ENCODE peak calls at places on chromosomes 1 and 21, in nine cellular contexts. One of them, this sample, is unnamed.

GRCh38 chr1:183043872-183044859 is 20.9 kb downstream of the LAMC1 start:
- DNase-seq in IMR-90: peak; percentile 94
- DNase-seq in GM23248: peak; percentile 97
- DNase-seq in K562: no peak
- DNase-seq in HCT116: no peak
- DNase-seq in PC-3: peak; percentile 33
- DNase-seq in GM23338: no peak
- DNase-seq in neural progenitor cell: no peak
- DNase-seq in fibroblast of lung: peak; percentile 93
- DNase-seq in this sample: no peak

GRCh38 chr1:162391790-162392563 is 10.4 kb downstream of the C1orf226 start:
- DNase-seq in IMR-90: peak; percentile 58
- DNase-seq in GM23248: peak; percentile 67
- DNase-seq in K562: peak; percentile 63
- DNase-seq in HCT116: peak; percentile 42
- DNase-seq in PC-3: peak; percentile 71
- DNase-seq in GM23338: peak; percentile 67
- DNase-seq in neural progenitor cell: peak; percentile 81
- DNase-seq in fibroblast of lung: peak; percentile 43
- DNase-seq in this sample: peak; percentile 30

GRCh38 chr1:193680247-193680923 is 494.0 kb upstream of the B3GALT2 start:
- DNase-seq in IMR-90: no peak
- DNase-seq in GM23248: no peak
- DNase-seq in K562: no peak
- DNase-seq in HCT116: no peak
- DNase-seq in PC-3: no peak
- DNase-seq in GM23338: peak; percentile 7
- DNase-seq in neural progenitor cell: no peak
- DNase-seq in fibroblast of lung: no peak
- DNase-seq in this sample: no peak

GRCh38 chr1:192630521-192631287 is 5.2 kb upstream of the RGS13 start:
- DNase-seq in IMR-90: no peak
- DNase-seq in GM23248: no peak
- DNase-seq in K562: no peak
- DNase-seq in HCT116: no peak
- DNase-seq in PC-3: peak; percentile 7
- DNase-seq in GM23338: no peak
- DNase-seq in neural progenitor cell: no peak
- DNase-seq in fibroblast of lung: no peak
- DNase-seq in this sample: no peak

GRCh38 chr1:99098589-99098988 is 93.9 kb upstream of the PLPPR5 start:
- DNase-seq in IMR-90: no peak
- DNase-seq in GM23248: no peak
- DNase-seq in K562: no peak
- DNase-seq in HCT116: no peak
- DNase-seq in PC-3: no peak
- DNase-seq in GM23338: no peak
- DNase-seq in neural progenitor cell: no peak
- DNase-seq in fibroblast of lung: no peak
- DNase-seq in this sample: no peak

GRCh38 chr1:108704501-108704900 is 8.2 kb upstream of the FNDC7 start:
- DNase-seq in IMR-90: peak; percentile 81
- DNase-seq in GM23248: peak; percentile 87
- DNase-seq in K562: no peak
- DNase-seq in HCT116: no peak
- DNase-seq in PC-3: peak; percentile 78
- DNase-seq in GM23338: no peak
- DNase-seq in neural progenitor cell: no peak
- DNase-seq in fibroblast of lung: peak; percentile 81
- DNase-seq in this sample: no peak

GRCh38 chr1:109502368-109502851 is 7.1 kb downstream of the AMIGO1 start:
- DNase-seq in IMR-90: no peak
- DNase-seq in GM23248: no peak
- DNase-seq in K562: no peak
- DNase-seq in HCT116: no peak
- DNase-seq in PC-3: no peak
- DNase-seq in GM23338: no peak
- DNase-seq in neural progenitor cell: no peak
- DNase-seq in fibroblast of lung: no peak
- DNase-seq in this sample: peak; percentile 46

GRCh38 chr1:107724648-107725047 is 240.3 kb downstream of the VAV3 start:
- DNase-seq in IMR-90: no peak
- DNase-seq in GM23248: peak; percentile 53
- DNase-seq in K562: no peak
- DNase-seq in HCT116: no peak
- DNase-seq in PC-3: peak; percentile 22
- DNase-seq in GM23338: no peak
- DNase-seq in neural progenitor cell: no peak
- DNase-seq in fibroblast of lung: peak; percentile 63
- DNase-seq in this sample: no peak

GRCh38 chr1:237205400-237206064 is 163.5 kb downstream of the RYR2 start:
- DNase-seq in IMR-90: peak; percentile 16
- DNase-seq in GM23248: peak; percentile 45
- DNase-seq in K562: no peak
- DNase-seq in HCT116: no peak
- DNase-seq in PC-3: no peak
- DNase-seq in GM23338: no peak
- DNase-seq in neural progenitor cell: no peak
- DNase-seq in fibroblast of lung: no peak
- DNase-seq in this sample: no peak

GRCh38 chr21:45551316-45551715 is 9.1 kb upstream of the SLC19A1 start:
- DNase-seq in IMR-90: peak; percentile 91
- DNase-seq in GM23248: peak; percentile 83
- DNase-seq in K562: no peak
- DNase-seq in HCT116: peak; percentile 63
- DNase-seq in PC-3: peak; percentile 88
- DNase-seq in GM23338: no peak
- DNase-seq in neural progenitor cell: no peak
- DNase-seq in fibroblast of lung: peak; percentile 81
- DNase-seq in this sample: no peak

GRCh38 chr1:152623203-152623844 is 421 bp upstream of the LCE3A start:
- DNase-seq in IMR-90: no peak
- DNase-seq in GM23248: peak; percentile 23
- DNase-seq in K562: peak; percentile 44
- DNase-seq in HCT116: no peak
- DNase-seq in PC-3: peak; percentile 1
- DNase-seq in GM23338: peak; percentile 89
- DNase-seq in neural progenitor cell: no peak
- DNase-seq in fibroblast of lung: no peak
- DNase-seq in this sample: no peak

GRCh38 chr1:37434292-37434907 is 40.0 kb upstream of the ZC3H12A start:
- DNase-seq in IMR-90: peak; percentile 21
- DNase-seq in GM23248: peak; percentile 74
- DNase-seq in K562: peak; percentile 90
- DNase-seq in HCT116: no peak
- DNase-seq in PC-3: peak; percentile 68
- DNase-seq in GM23338: peak; percentile 84
- DNase-seq in neural progenitor cell: peak; percentile 86
- DNase-seq in fibroblast of lung: peak; percentile 20
- DNase-seq in this sample: peak; percentile 72

DNA sequence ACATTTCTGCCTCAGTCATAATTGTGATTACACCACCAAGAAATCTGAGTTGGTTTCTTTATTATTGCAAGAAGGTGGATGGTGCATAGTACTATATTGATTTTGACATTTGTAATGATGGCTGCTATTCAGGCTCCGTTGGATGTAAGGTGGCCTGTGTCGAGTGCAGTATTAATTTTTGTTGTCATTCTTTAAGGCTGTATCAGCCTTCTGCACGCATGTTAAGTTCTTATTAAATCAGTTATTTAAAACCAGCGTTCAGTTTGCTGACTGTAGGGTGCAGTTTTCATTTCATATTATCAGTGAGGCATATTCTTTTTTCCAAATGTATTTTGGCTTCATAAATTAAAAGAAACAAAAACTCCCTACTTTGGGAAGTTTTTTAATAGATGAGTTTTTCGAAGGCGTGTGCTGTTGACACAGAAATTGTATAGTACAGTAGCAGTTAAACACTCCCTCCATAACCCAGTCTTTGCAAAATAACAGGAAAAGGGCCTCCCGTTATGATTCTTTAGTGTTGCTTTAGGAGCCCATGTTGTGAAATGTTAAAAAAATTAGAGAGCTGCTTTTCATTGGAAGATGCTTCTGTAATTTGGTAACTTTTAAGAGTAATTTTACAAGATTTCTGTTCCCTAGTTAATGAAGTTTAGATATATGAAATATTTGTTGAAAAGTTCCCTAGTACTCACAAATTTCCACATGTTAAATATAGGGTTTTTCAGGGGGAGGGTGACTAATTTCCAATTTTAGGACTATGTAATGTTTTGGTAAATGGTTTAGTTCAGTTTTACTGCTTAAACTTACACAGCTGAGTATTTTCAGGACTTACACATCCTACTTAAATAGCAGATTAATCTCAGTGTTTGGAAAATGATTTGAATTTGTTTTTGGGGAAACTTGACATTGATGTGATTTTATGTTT is 1.9 kb downstream of the CAMSAP2 start:
- DNase-seq in IMR-90: peak; percentile 27
- DNase-seq in GM23248: peak; percentile 57
- DNase-seq in K562: no peak
- DNase-seq in HCT116: no peak
- DNase-seq in PC-3: peak; percentile 39
- DNase-seq in GM23338: no peak
- DNase-seq in neural progenitor cell: no peak
- DNase-seq in fibroblast of lung: no peak
- DNase-seq in this sample: no peak
- H3K27me3 ChIP-seq in IMR-90: no peaks in the 10 kb centered on the region
- H3K27me3 ChIP-seq in GM23248: no peaks in the 10 kb centered on the region
- H3K27me3 ChIP-seq in K562: no peaks in the 10 kb centered on the region
- H3K27me3 ChIP-seq in HCT116: no peaks in the 10 kb centered on the region
- H3K27me3 ChIP-seq in PC-3: no peaks in the 10 kb centered on the region
- H3K27me3 ChIP-seq in GM23338: peaks cover 14% of the 10 kb centered on the region
- H3K27me3 ChIP-seq in neural progenitor cell: peaks cover 10% of the 10 kb centered on the region
- H3K27me3 ChIP-seq in fibroblast of lung: no peaks in the 10 kb centered on the region
- H3K27me3 ChIP-seq in this sample: peaks cover 19% of the 10 kb centered on the region

GRCh38 chr1:42422672-42423236 is 33.1 kb downstream of the ZMYND12 start:
- DNase-seq in IMR-90: no peak
- DNase-seq in GM23248: no peak
- DNase-seq in K562: no peak
- DNase-seq in HCT116: no peak
- DNase-seq in PC-3: no peak
- DNase-seq in GM23338: no peak
- DNase-seq in neural progenitor cell: no peak
- DNase-seq in fibroblast of lung: no peak
- DNase-seq in this sample: no peak
- H3K4me2 ChIP-seq in IMR-90: no peak overlapping the region
- H3K4me2 ChIP-seq in GM23248: no peak overlapping the region
- H3K4me2 ChIP-seq in K562: no peak overlapping the region
- H3K4me2 ChIP-seq in HCT116: no peak overlapping the region
- H3K4me2 ChIP-seq in PC-3: no peak overlapping the region
- H3K4me2 ChIP-seq in GM23338: no peak overlapping the region
- H3K4me2 ChIP-seq in neural progenitor cell: no peak overlapping the region
- H3K4me2 ChIP-seq in fibroblast of lung: no peak overlapping the region
- H3K4me2 ChIP-seq in this sample: no peak overlapping the region

DNA sequence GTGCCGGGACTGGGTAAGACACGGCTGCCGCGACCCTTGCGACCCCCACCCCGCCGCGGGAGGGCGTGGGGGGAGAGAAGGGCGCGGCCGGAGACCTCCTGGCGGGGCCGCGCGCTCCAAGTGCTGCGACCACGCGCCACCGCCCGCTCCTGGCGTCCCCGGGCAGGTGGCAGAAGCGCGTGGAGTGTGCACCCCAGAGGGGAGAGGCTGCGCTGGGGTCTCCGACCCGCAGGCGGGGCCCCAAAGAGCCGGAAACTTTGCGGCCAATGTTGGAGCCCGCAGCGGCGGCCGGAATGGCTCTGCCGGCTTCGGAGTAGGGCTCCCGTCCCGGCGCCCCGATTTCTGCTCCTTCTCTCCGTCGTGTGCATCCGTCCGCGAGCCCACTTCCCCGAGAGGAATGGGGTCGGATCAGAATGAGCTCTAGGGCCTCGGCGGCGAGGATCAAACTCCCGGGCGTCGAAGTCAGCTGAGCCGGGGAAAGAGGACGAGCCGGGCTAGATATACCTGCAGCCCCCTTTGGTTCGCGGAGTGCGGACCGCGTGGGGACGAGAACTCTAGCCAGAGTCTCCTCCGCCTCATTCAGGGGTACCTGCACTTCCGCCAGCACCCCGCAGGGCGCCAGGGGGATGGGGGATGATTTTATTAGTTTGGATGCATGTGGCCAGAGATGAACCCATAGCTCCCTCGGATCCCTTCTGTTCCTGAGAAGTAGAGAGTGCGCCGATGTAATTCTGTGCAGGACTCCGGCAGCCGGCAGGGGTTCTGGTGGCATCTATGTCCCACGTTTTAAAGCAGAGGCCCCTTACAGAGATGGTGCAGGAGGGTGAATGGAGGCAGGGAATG is 751 bp downstream of the STUM start:
- DNase-seq in IMR-90: no peak
- DNase-seq in GM23248: peak; percentile 21
- DNase-seq in K562: no peak
- DNase-seq in HCT116: no peak
- DNase-seq in PC-3: peak; percentile 25
- DNase-seq in GM23338: peak; percentile 46
- DNase-seq in neural progenitor cell: peak; percentile 19
- DNase-seq in fibroblast of lung: no peak
- DNase-seq in this sample: no peak
- H3K27me3 ChIP-seq in IMR-90: peaks cover 61% of the 10 kb centered on the region
- H3K27me3 ChIP-seq in GM23248: peaks cover 69% of the 10 kb centered on the region
- H3K27me3 ChIP-seq in K562: peaks cover 11% of the 10 kb centered on the region
- H3K27me3 ChIP-seq in HCT116: peaks cover 3% of the 10 kb centered on the region
- H3K27me3 ChIP-seq in PC-3: peaks cover 55% of the 10 kb centered on the region
- H3K27me3 ChIP-seq in GM23338: peaks cover 58% of the 10 kb centered on the region
- H3K27me3 ChIP-seq in neural progenitor cell: peaks cover 89% of the 10 kb centered on the region
- H3K27me3 ChIP-seq in fibroblast of lung: peaks cover 34% of the 10 kb centered on the region
- H3K27me3 ChIP-seq in this sample: peaks cover 17% of the 10 kb centered on the region

DNA sequence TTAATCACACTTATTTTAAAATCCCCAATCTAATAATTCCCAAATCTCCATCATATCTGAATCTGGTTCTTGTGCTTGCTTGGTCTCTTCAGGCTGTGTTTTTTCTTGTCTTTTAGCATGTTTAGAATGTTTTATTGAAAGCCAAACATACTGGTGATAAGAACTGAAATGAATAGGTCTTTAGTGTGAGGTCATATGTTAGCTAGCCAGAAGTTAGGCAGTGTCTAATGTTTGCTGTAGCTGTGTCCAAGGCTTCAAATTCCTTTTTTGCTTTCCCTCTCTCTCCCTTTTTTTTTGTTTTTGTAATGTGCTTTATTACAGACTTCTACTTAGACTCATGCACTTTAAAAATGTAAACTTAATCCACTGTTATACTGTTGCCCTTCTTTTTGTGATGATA is 725.2 kb downstream of the BRINP3 start:
- DNase-seq in IMR-90: peak; percentile 80
- DNase-seq in GM23248: no peak
- DNase-seq in K562: no peak
- DNase-seq in HCT116: no peak
- DNase-seq in PC-3: no peak
- DNase-seq in GM23338: no peak
- DNase-seq in neural progenitor cell: no peak
- DNase-seq in fibroblast of lung: peak; percentile 70
- DNase-seq in this sample: no peak
- H3K4me2 ChIP-seq in IMR-90: no peak overlapping the region
- H3K4me2 ChIP-seq in GM23248: no peak overlapping the region
- H3K4me2 ChIP-seq in K562: no peak overlapping the region
- H3K4me2 ChIP-seq in HCT116: no peak overlapping the region
- H3K4me2 ChIP-seq in PC-3: no peak overlapping the region
- H3K4me2 ChIP-seq in GM23338: no peak overlapping the region
- H3K4me2 ChIP-seq in neural progenitor cell: no peak overlapping the region
- H3K4me2 ChIP-seq in fibroblast of lung: no peak overlapping the region
- H3K4me2 ChIP-seq in this sample: no peak overlapping the region

This sample was measured in DND-41.